ENCODE peak calls at places on chromosome 16, in ten cellular contexts. One of them, this sample, is unnamed.

GRCh38 chr16:9338068-9338467 is 246.6 kb downstream of the HAPSTR1 start:
- DNase-seq in GM12865: no peak
- DNase-seq in adrenal gland: no peak
- DNase-seq in cardiac fibroblast: no peak
- DNase-seq in body of pancreas: no peak
- DNase-seq in stomach: no peak
- DNase-seq in heart right ventricle: no peak
- DNase-seq in A549: no peak
- DNase-seq in brain microvascular endothelial cell: no peak
- DNase-seq in cardiac muscle cell: no peak
- DNase-seq in this sample: no peak

GRCh38 chr16:55393976-55394375 is 70.0 kb downstream of the IRX6 start:
- DNase-seq in GM12865: no peak
- DNase-seq in adrenal gland: no peak
- DNase-seq in cardiac fibroblast: no peak
- DNase-seq in body of pancreas: no peak
- DNase-seq in stomach: no peak
- DNase-seq in heart right ventricle: no peak
- DNase-seq in A549: no peak
- DNase-seq in brain microvascular endothelial cell: no peak
- DNase-seq in cardiac muscle cell: no peak
- DNase-seq in this sample: no peak

GRCh38 chr16:7313170-7313569 is 19.5 kb upstream of the RBFOX1 start:
- DNase-seq in GM12865: no peak
- DNase-seq in adrenal gland: no peak
- DNase-seq in cardiac fibroblast: no peak
- DNase-seq in body of pancreas: no peak
- DNase-seq in stomach: no peak
- DNase-seq in heart right ventricle: no peak
- DNase-seq in A549: no peak
- DNase-seq in brain microvascular endothelial cell: no peak
- DNase-seq in cardiac muscle cell: no peak
- DNase-seq in this sample: no peak

GRCh38 chr16:8963010-8963824 is 489 bp downstream of the USP7 start:
- DNase-seq in GM12865: no peak
- DNase-seq in adrenal gland: no peak
- DNase-seq in cardiac fibroblast: no peak
- DNase-seq in body of pancreas: no peak
- DNase-seq in stomach: no peak
- DNase-seq in heart right ventricle: peak; percentile 28
- DNase-seq in A549: no peak
- DNase-seq in brain microvascular endothelial cell: no peak
- DNase-seq in cardiac muscle cell: no peak
- DNase-seq in this sample: no peak

GRCh38 chr16:66508914-66509496 is 40.9 kb downstream of the TK2 start:
- DNase-seq in GM12865: no peak
- DNase-seq in adrenal gland: no peak
- DNase-seq in cardiac fibroblast: no peak
- DNase-seq in body of pancreas: no peak
- DNase-seq in stomach: peak; percentile 16
- DNase-seq in heart right ventricle: no peak
- DNase-seq in A549: no peak
- DNase-seq in brain microvascular endothelial cell: no peak
- DNase-seq in cardiac muscle cell: no peak
- DNase-seq in this sample: no peak

GRCh38 chr16:84277244-84277823 is 17.3 kb upstream of the WFDC1 start:
- DNase-seq in GM12865: peak; percentile 61
- DNase-seq in adrenal gland: peak; percentile 53
- DNase-seq in cardiac fibroblast: peak; percentile 67
- DNase-seq in body of pancreas: peak; percentile 50
- DNase-seq in stomach: peak; percentile 77
- DNase-seq in heart right ventricle: peak; percentile 76
- DNase-seq in A549: peak; percentile 31
- DNase-seq in brain microvascular endothelial cell: peak; percentile 40
- DNase-seq in cardiac muscle cell: peak; percentile 66
- DNase-seq in this sample: no peak

GRCh38 chr16:11299865-11300559 is 18.9 kb upstream of the PRM1 start:
- DNase-seq in GM12865: peak; percentile 21
- DNase-seq in adrenal gland: no peak
- DNase-seq in cardiac fibroblast: no peak
- DNase-seq in body of pancreas: no peak
- DNase-seq in stomach: no peak
- DNase-seq in heart right ventricle: no peak
- DNase-seq in A549: no peak
- DNase-seq in brain microvascular endothelial cell: no peak
- DNase-seq in cardiac muscle cell: no peak
- DNase-seq in this sample: no peak

GRCh38 chr16:21946889-21947635 is 6.1 kb upstream of the UQCRC2 start:
- DNase-seq in GM12865: no peak
- DNase-seq in adrenal gland: no peak
- DNase-seq in cardiac fibroblast: no peak
- DNase-seq in body of pancreas: no peak
- DNase-seq in stomach: no peak
- DNase-seq in heart right ventricle: no peak
- DNase-seq in A549: no peak
- DNase-seq in brain microvascular endothelial cell: no peak
- DNase-seq in cardiac muscle cell: no peak
- DNase-seq in this sample: no peak

GRCh38 chr16:85152414-85153030 is 40.2 kb upstream of the CIBAR2 start:
- DNase-seq in GM12865: peak; percentile 50
- DNase-seq in adrenal gland: no peak
- DNase-seq in cardiac fibroblast: no peak
- DNase-seq in body of pancreas: no peak
- DNase-seq in stomach: no peak
- DNase-seq in heart right ventricle: peak; percentile 49
- DNase-seq in A549: no peak
- DNase-seq in brain microvascular endothelial cell: no peak
- DNase-seq in cardiac muscle cell: no peak
- DNase-seq in this sample: no peak

DNA sequence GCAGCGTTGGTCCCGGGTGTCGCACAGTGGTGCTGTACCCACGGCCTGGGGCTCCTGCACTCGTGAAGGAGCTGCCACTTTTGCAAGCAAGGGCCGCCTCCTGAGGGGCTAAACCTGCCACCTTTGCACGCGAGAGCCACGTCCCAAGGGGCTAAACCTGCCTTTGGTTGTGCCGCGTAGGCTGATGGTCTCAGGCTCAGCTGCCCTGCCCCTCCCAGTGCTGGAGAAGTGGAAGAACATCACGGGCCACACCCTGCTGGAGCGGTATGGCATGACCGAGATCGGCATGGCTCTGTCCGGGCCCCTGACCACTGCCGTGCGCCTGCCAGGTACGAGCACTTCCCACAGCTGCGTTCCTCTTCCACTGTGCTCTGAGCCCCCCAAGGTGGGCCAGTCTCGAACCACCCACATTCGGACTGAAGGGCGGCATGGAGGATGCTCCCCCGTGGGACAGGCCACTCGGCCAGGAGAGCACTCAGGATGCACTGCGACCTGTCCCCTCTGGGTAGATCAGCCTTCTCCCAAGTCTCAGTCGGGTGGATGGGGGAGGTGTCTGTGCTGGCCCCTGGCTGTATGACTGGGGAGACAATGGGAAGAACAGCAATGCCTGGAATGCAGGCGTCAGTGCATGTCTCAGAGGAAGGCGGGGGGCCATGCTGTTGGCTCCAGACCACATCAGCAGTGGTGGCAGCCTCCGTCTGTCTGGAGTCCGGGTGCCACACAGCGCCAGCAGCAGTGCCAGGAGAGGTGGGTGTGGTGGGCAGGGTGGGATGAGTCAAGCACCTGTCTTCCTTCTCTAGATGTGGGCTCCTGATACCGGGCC is 20.7 kb downstream of the ACSF3 start:
- DNase-seq in GM12865: peak; percentile 43
- DNase-seq in adrenal gland: no peak
- DNase-seq in cardiac fibroblast: peak; percentile 10
- DNase-seq in body of pancreas: no peak
- DNase-seq in stomach: no peak
- DNase-seq in heart right ventricle: no peak
- DNase-seq in A549: no peak
- DNase-seq in brain microvascular endothelial cell: peak; percentile 71
- DNase-seq in cardiac muscle cell: peak; percentile 10
- DNase-seq in this sample: no peak
- H3K4me3 ChIP-seq in GM12865: peak overlapping the region; percentile 62
- H3K4me3 ChIP-seq in adrenal gland: no peak overlapping the region
- H3K4me3 ChIP-seq in cardiac fibroblast: no peak overlapping the region
- H3K4me3 ChIP-seq in body of pancreas: no peak overlapping the region
- H3K4me3 ChIP-seq in stomach: no peak overlapping the region
- H3K4me3 ChIP-seq in heart right ventricle: no peak overlapping the region
- H3K4me3 ChIP-seq in A549: no peak overlapping the region
- H3K4me3 ChIP-seq in brain microvascular endothelial cell: no peak overlapping the region
- H3K4me3 ChIP-seq in cardiac muscle cell: no peak overlapping the region
- H3K4me3 ChIP-seq in this sample: no peak overlapping the region

GRCh38 chr16:67723151-67723915 is 4.2 kb upstream of the GFOD2 start:
- DNase-seq in GM12865: no peak
- DNase-seq in adrenal gland: no peak
- DNase-seq in cardiac fibroblast: no peak
- DNase-seq in body of pancreas: no peak
- DNase-seq in stomach: no peak
- DNase-seq in heart right ventricle: no peak
- DNase-seq in A549: no peak
- DNase-seq in brain microvascular endothelial cell: peak; percentile 28
- DNase-seq in cardiac muscle cell: no peak
- DNase-seq in this sample: no peak
- TF ChIP-seq CTCF in GM12865: no peak
- TF ChIP-seq CTCF in adrenal gland: no peak
- TF ChIP-seq CTCF in cardiac fibroblast: no peak
- TF ChIP-seq CTCF in body of pancreas: no peak
- TF ChIP-seq CTCF in stomach: no peak
- TF ChIP-seq CTCF in heart right ventricle: no peak
- TF ChIP-seq CTCF in A549: no peak
- TF ChIP-seq CTCF in brain microvascular endothelial cell: no peak
- TF ChIP-seq CTCF in cardiac muscle cell: no peak
- TF ChIP-seq CTCF in this sample: no peak

GRCh38 chr16:17351471-17352045 is 119.2 kb downstream of the XYLT1 start:
- DNase-seq in GM12865: no peak
- DNase-seq in adrenal gland: no peak
- DNase-seq in cardiac fibroblast: no peak
- DNase-seq in body of pancreas: no peak
- DNase-seq in stomach: no peak
- DNase-seq in heart right ventricle: no peak
- DNase-seq in A549: no peak
- DNase-seq in brain microvascular endothelial cell: no peak
- DNase-seq in cardiac muscle cell: no peak
- DNase-seq in this sample: no peak

GRCh38 chr16:17356243-17356933 is 114.4 kb downstream of the XYLT1 start:
- DNase-seq in GM12865: no peak
- DNase-seq in adrenal gland: no peak
- DNase-seq in cardiac fibroblast: no peak
- DNase-seq in body of pancreas: no peak
- DNase-seq in stomach: no peak
- DNase-seq in heart right ventricle: no peak
- DNase-seq in A549: no peak
- DNase-seq in brain microvascular endothelial cell: no peak
- DNase-seq in cardiac muscle cell: no peak
- DNase-seq in this sample: no peak

GRCh38 chr16:17350212-17350611 is 120.5 kb downstream of the XYLT1 start:
- DNase-seq in GM12865: no peak
- DNase-seq in adrenal gland: no peak
- DNase-seq in cardiac fibroblast: no peak
- DNase-seq in body of pancreas: peak; percentile 48
- DNase-seq in stomach: no peak
- DNase-seq in heart right ventricle: no peak
- DNase-seq in A549: no peak
- DNase-seq in brain microvascular endothelial cell: no peak
- DNase-seq in cardiac muscle cell: no peak
- DNase-seq in this sample: no peak

GRCh38 chr16:17357302-17358062 is 113.3 kb downstream of the XYLT1 start:
- DNase-seq in GM12865: no peak
- DNase-seq in adrenal gland: no peak
- DNase-seq in cardiac fibroblast: no peak
- DNase-seq in body of pancreas: no peak
- DNase-seq in stomach: no peak
- DNase-seq in heart right ventricle: no peak
- DNase-seq in A549: no peak
- DNase-seq in brain microvascular endothelial cell: no peak
- DNase-seq in cardiac muscle cell: no peak
- DNase-seq in this sample: no peak

DNA sequence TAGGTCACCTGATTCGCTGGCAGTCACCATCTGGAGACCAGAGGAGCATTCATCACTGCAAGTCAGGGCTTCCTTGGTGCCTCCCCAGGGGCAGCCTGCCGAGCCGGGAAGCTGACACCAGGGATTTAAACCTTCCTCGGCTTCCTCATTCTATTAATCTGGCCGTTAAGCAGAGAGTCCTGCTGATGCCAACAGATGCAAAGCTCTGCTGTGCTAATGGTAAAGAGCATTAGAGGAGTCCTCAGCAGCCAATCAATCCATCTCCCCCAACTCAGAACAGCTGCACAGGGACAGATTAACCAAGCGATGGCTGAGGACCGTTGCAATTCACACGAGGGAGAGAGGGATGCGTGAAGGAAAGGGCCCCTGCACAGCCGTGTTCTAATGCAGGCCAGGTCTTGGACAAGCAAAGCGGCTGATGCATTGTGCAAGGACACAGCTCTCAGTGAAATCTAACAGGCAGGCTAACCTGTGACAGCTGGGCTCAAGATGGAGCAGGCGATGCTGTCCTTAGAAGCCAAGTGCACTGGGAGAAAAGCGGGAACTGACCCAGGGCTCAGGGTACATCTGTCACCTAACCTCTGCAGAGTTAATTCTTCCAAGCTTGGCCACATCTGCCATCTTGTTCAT is 116.5 kb downstream of the XYLT1 start:
- DNase-seq in GM12865: no peak
- DNase-seq in adrenal gland: no peak
- DNase-seq in cardiac fibroblast: no peak
- DNase-seq in body of pancreas: peak; percentile 21
- DNase-seq in stomach: no peak
- DNase-seq in heart right ventricle: no peak
- DNase-seq in A549: no peak
- DNase-seq in brain microvascular endothelial cell: no peak
- DNase-seq in cardiac muscle cell: no peak
- DNase-seq in this sample: no peak
- H3K4me3 ChIP-seq in GM12865: no peak overlapping the region
- H3K4me3 ChIP-seq in adrenal gland: no peak overlapping the region
- H3K4me3 ChIP-seq in cardiac fibroblast: no peak overlapping the region
- H3K4me3 ChIP-seq in body of pancreas: no peak overlapping the region
- H3K4me3 ChIP-seq in stomach: no peak overlapping the region
- H3K4me3 ChIP-seq in heart right ventricle: no peak overlapping the region
- H3K4me3 ChIP-seq in A549: no peak overlapping the region
- H3K4me3 ChIP-seq in brain microvascular endothelial cell: no peak overlapping the region
- H3K4me3 ChIP-seq in cardiac muscle cell: no peak overlapping the region
- H3K4me3 ChIP-seq in this sample: no peak overlapping the region

DNA sequence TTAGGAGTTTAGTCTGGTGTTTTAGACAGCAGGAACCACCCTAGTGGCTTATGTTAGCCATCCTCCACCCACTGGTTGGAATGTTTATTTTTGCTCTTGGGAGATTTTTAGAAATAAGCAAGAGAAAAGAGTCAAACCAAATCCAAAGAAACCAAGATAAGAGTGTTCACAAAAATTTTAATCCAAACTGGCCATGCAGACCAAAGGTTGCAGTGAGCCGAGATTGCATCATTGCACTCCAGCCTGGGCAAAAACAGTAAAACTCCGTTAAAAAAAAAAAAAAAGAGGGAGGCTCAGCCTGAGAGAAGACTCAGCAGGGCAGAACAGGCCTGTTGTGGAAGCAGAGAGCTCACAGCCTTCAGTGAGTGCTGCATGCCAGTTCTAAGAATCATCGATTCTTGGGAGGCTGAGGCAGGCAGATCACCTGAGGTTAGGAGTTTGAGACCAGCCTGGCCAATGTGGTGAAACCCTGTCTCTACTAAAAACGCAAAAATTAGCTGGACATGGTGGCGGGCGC is 12.2 kb upstream of the C16orf54 start:
- DNase-seq in GM12865: no peak
- DNase-seq in adrenal gland: no peak
- DNase-seq in cardiac fibroblast: peak; percentile 88
- DNase-seq in body of pancreas: no peak
- DNase-seq in stomach: no peak
- DNase-seq in heart right ventricle: no peak
- DNase-seq in A549: no peak
- DNase-seq in brain microvascular endothelial cell: peak; percentile 28
- DNase-seq in cardiac muscle cell: peak; percentile 90
- DNase-seq in this sample: no peak
- TF ChIP-seq CTCF in GM12865: no peak
- TF ChIP-seq CTCF in adrenal gland: no peak
- TF ChIP-seq CTCF in cardiac fibroblast: no peak
- TF ChIP-seq CTCF in body of pancreas: no peak
- TF ChIP-seq CTCF in stomach: no peak
- TF ChIP-seq CTCF in heart right ventricle: no peak
- TF ChIP-seq CTCF in A549: no peak
- TF ChIP-seq CTCF in brain microvascular endothelial cell: peak; percentile 22
- TF ChIP-seq CTCF in cardiac muscle cell: peak; percentile 48
- TF ChIP-seq CTCF in this sample: no peak

This sample was measured in LNCaP clone FGC.